ENCODE peak calls at places on chromosome 6, in seven cellular contexts. D, K, R, P, C, E and A are unnamed samples.

GRCh38 chr6:11362481-11363018 is 130.1 kb upstream of the NEDD9 start:
- DNase-seq in D (no peak), K (no peak), R (no peak), P (no peak), C (no peak), E (no peak), A (no peak)

GRCh38 chr6:119350202-119351004 is 842 bp upstream of the MAN1A1 start:
- DNase-seq in D (peak; percentile 67), K (peak; percentile 50), R (peak; percentile 40), P (no peak), C (peak; percentile 88), E (no peak), A (peak; percentile 14)

GRCh38 chr6:95091823-95092436 is 485.4 kb upstream of the MANEA start:
- DNase-seq in D (peak; percentile 72), K (no peak), R (peak; percentile 69), P (no peak), C (peak; percentile 66), E (no peak), A (peak; percentile 45)

GRCh38 chr6:88730602-88731001 is 232.8 kb downstream of the RNGTT start:
- DNase-seq in D (peak; percentile 34), K (peak; percentile 10), R (peak; percentile 98), P (peak; percentile 45), C (no peak), E (peak; percentile 57), A (no peak)

GRCh38 chr6:170063431-170063830 is 227.4 kb downstream of the DLL1 start:
- DNase-seq in D (no peak), K (no peak), R (no peak), P (no peak), C (no peak), E (no peak), A (no peak)

GRCh38 chr6:37788259-37788658 is 31.3 kb upstream of the ZFAND3 start:
- DNase-seq in D (no peak), K (no peak), R (no peak), P (no peak), C (no peak), E (no peak), A (no peak)

GRCh38 chr6:101597711-101598110 is 204.2 kb downstream of the GRIK2 start:
- DNase-seq in D (peak; percentile 94), K (peak; percentile 81), R (peak; percentile 37), P (no peak), C (peak; percentile 54), E (no peak), A (no peak)

GRCh38 chr6:126335210-126335609 is 4.7 kb upstream of the CENPW start:
- DNase-seq in D (no peak), K (no peak), R (peak; percentile 47), P (no peak), C (no peak), E (no peak), A (no peak)

GRCh38 chr6:13808806-13809205 is 5.6 kb downstream of the MCUR1 start:
- DNase-seq in D (no peak), K (no peak), R (no peak), P (no peak), C (no peak), E (no peak), A (no peak)

GRCh38 chr6:15088904-15089568 is 156.8 kb upstream of the JARID2 start:
- DNase-seq in D (no peak), K (no peak), R (no peak), P (no peak), C (peak; percentile 25), E (no peak), A (no peak)

GRCh38 chr6:109291893-109292292 is 90.4 kb downstream of the CD164 start:
- DNase-seq in D (no peak), K (no peak), R (peak; percentile 62), P (no peak), C (no peak), E (no peak), A (no peak)
- H3K18ac ChIP-seq in D (no peak overlapping the region), K (no peak overlapping the region), R (no peak overlapping the region), P (no peak overlapping the region), C (no peak overlapping the region), E (no peak overlapping the region), A (no peak overlapping the region)

DNA sequence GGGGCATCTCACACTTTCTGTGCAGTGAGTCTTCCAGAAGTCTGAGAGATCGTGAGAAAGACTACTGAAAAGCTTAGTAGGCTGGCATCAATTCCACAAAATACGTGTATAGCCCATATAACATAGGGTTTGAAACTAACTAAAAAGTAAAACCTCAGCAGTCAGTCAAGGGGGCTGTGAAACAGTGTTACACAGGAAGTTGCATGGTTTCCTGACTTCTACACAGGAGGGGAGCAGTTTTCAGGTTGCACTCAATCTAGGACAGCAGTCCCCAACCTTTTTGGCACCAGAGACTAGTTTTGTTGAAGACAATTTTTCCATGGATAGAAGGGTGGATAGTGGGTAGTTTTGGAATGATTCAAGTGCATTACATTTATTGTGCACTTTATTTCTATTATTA is 4.7 kb upstream of the LY86 start:
- DNase-seq in D (no peak), K (no peak), R (no peak), P (no peak), C (no peak), E (no peak), A (no peak)
- H2AK5ac ChIP-seq in D (no peak overlapping the region), K (no peak overlapping the region), R (no peak overlapping the region), P (no peak overlapping the region), C (no peak overlapping the region), E (no peak overlapping the region), A (no peak overlapping the region)

GRCh38 chr6:35401514-35401913 is 50.6 kb upstream of the FANCE start:
- DNase-seq in D (no peak), K (peak; percentile 79), R (no peak), P (no peak), C (no peak), E (no peak), A (no peak)
- H3K4me2 ChIP-seq in D (no peak overlapping the region), K (no peak overlapping the region), R (no peak overlapping the region), P (no peak overlapping the region), C (no peak overlapping the region), E (no peak overlapping the region), A (no peak overlapping the region)

GRCh38 chr6:1222426-1223311 is 89.2 kb upstream of the FOXQ1 start:
- DNase-seq in D (no peak), K (no peak), R (no peak), P (no peak), C (no peak), E (no peak), A (no peak)
- H3K18ac ChIP-seq in D (no peak overlapping the region), K (no peak overlapping the region), R (no peak overlapping the region), P (no peak overlapping the region), C (no peak overlapping the region), E (no peak overlapping the region), A (no peak overlapping the region)

DNA sequence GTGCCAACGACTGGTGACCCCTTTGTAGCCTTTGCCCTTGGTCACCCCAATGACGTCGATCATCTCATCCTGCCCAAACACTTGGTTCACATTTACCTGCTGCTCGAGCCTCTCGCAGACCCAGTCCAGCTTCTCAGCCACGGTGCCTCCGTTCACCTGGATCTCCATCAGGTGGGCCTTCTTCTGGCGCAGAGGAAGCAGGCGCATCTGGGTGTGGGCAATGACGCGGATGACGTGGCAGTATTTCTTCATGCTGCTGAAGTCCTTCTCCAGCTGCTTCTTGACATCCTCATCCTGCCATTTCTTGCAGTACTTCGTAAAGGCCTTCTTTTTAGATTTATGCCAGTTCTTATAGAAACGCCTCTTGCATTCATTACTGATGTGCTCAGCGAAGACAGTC is 46.9 kb upstream of the SEC63 start:
- DNase-seq in D (no peak), K (no peak), R (no peak), P (no peak), C (no peak), E (no peak), A (no peak)
- H2AK5ac ChIP-seq in D (no peak overlapping the region), K (no peak overlapping the region), R (no peak overlapping the region), P (no peak overlapping the region), C (no peak overlapping the region), E (no peak overlapping the region), A (no peak overlapping the region)

GRCh38 chr6:38847497-38847896 is 132.4 kb downstream of the DNAH8 start:
- DNase-seq in D (no peak), K (no peak), R (no peak), P (no peak), C (no peak), E (no peak), A (no peak)

GRCh38 chr6:38843798-38844197 is 128.7 kb downstream of the DNAH8 start:
- DNase-seq in D (no peak), K (no peak), R (peak; percentile 70), P (peak; percentile 39), C (no peak), E (no peak), A (no peak)

GRCh38 chr6:38846844-38847243 is 131.7 kb downstream of the DNAH8 start:
- DNase-seq in D (peak; percentile 10), K (no peak), R (no peak), P (no peak), C (peak; percentile 2), E (no peak), A (no peak)

GRCh38 chr6:38846361-38846760 is 131.2 kb downstream of the DNAH8 start:
- DNase-seq in D (no peak), K (no peak), R (no peak), P (no peak), C (no peak), E (no peak), A (no peak)

DNA sequence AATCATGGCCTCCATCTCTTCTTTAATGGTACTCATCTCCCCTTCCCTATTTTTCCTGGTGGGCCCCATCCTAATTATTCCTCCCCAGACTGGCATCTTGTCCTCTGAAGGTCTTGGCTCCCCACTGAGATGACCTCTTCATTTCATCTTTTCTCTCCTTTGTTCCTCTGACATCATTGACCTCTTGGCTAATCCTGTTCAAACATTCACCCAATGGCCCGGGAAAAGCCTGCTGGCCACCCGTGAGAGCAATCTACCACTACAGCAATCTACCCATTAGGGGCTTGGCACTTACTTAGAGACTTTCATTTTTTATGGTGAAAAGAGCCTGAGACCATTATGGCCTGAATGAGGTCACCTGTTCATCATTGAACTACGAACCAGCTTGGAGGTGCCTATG is 130.8 kb downstream of the DNAH8 start:
- DNase-seq in D (no peak), K (no peak), R (no peak), P (no peak), C (no peak), E (no peak), A (peak; percentile 57)
- H3K4me2 ChIP-seq in D (no peak overlapping the region), K (no peak overlapping the region), R (no peak overlapping the region), P (no peak overlapping the region), C (no peak overlapping the region), E (no peak overlapping the region), A (no peak overlapping the region)

DNA sequence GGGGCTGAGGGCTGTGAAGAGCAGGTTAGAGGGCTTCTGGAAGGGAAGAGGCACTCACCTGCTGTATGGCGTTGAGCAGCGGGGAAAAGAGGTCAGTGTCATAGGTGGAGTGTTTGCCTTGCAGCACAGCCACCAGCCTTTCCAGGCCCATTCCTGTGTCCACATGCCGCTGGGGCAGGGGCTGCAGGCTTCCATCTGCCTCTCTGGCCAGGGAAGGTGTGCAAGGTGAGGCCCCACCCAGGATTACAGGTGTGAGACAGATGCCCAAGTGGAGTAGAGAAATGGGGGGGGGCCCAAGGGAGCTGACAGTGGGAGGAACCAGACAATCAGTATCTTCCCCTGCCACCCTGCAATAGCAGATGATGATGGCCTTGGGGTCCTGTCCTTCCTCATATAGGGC is 2.9 kb downstream of the AARS2 start:
- DNase-seq in D (no peak), K (no peak), R (no peak), P (no peak), C (no peak), E (no peak), A (no peak)
- H3K18ac ChIP-seq in D (no peak overlapping the region), K (no peak overlapping the region), R (no peak overlapping the region), P (no peak overlapping the region), C (no peak overlapping the region), E (no peak overlapping the region), A (no peak overlapping the region)